ENCODE peak calls at places on chromosomes 13 and 19, in nine cellular contexts. M, T, D, L, Z, V, U, J and P are unnamed samples.

GRCh38 chr13:68667863-68668262 is 1437.7 kb upstream of the PCDH9 start:
- DNase-seq in D (no peak), J (no peak), U (no peak), M (no peak), L (no peak), T (no peak), V (no peak), Z (no peak), P (no peak)

GRCh38 chr19:14005381-14006084 is 587 bp downstream of the RFX1 start:
- DNase-seq in Z (peak; percentile 94), L (peak; percentile 90), U (peak; percentile 94), J (peak; percentile 96), D (peak; percentile 93), M (peak; percentile 98), V (peak; percentile 89), T (peak; percentile 79), P (peak; percentile 85)

GRCh38 chr19:47232422-47233211 is 1.6 kb upstream of the BBC3 start:
- DNase-seq in J (no peak), V (peak; percentile 69), M (no peak), T (peak; percentile 43), D (no peak), U (no peak), L (no peak), Z (no peak), P (no peak)

GRCh38 chr13:33183431-33184130 is 102.0 kb downstream of the STARD13 start:
- DNase-seq in U (no peak), L (no peak), M (no peak), J (no peak), V (peak; percentile 48), T (peak; percentile 71), D (no peak), Z (no peak), P (no peak)

GRCh38 chr13:30730526-30730925 is 4.8 kb upstream of the ALOX5AP start:
- DNase-seq in J (peak; percentile 42), D (no peak), L (peak; percentile 35), U (no peak), M (no peak), V (no peak), T (no peak), Z (no peak), P (peak; percentile 12)

GRCh38 chr19:41321600-41322270 is 11.8 kb downstream of the CCDC97 start:
- DNase-seq in Z (peak; percentile 64), T (peak; percentile 63), M (peak; percentile 53), U (peak; percentile 66), D (no peak), V (peak; percentile 86), L (peak; percentile 92), J (peak; percentile 60), P (peak; percentile 51)

GRCh38 chr13:45718063-45718462 is 15.9 kb downstream of the CBY2 start:
- DNase-seq in L (peak; percentile 41), M (no peak), V (no peak), Z (no peak), D (no peak), J (peak; percentile 79), T (peak; percentile 1), U (peak; percentile 53), P (no peak)

GRCh38 chr13:51717786-51718398 is 86.1 kb downstream of the DHRS12 start:
- DNase-seq in L (no peak), J (no peak), D (no peak), Z (no peak), U (no peak), V (no peak), M (no peak), T (no peak), P (no peak)

GRCh38 chr13:46050771-46051170 is 1.8 kb downstream of the ZC3H13 start:
- DNase-seq in L (no peak), D (no peak), J (no peak), V (no peak), M (no peak), U (no peak), T (no peak), Z (no peak), P (no peak)

GRCh38 chr19:11530432-11530831 is 1.5 kb upstream of the ECSIT start:
- DNase-seq in M (peak; percentile 88), D (peak; percentile 77), U (peak; percentile 91), L (peak; percentile 96), J (peak; percentile 97), V (no peak), T (peak; percentile 77), Z (peak; percentile 77), P (no peak)

GRCh38 chr19:17473041-17473440 is 2.7 kb downstream of the SLC27A1 start:
- DNase-seq in V (no peak), T (peak; percentile 75), Z (no peak), L (no peak), J (no peak), U (no peak), M (no peak), D (no peak), P (no peak)

GRCh38 chr19:19490247-19490968 is 24.9 kb downstream of the TSSK6 start:
- DNase-seq in U (peak; percentile 85), L (peak; percentile 82), T (peak; percentile 77), M (peak; percentile 75), J (peak; percentile 91), D (peak; percentile 69), Z (peak; percentile 82), V (peak; percentile 78), P (peak; percentile 85)

GRCh38 chr13:46389985-46390384 is 2.9 kb upstream of the RUBCNL start:
- DNase-seq in D (peak; percentile 18), Z (no peak), U (no peak), J (no peak), T (no peak), V (no peak), L (no peak), M (no peak), P (no peak)

GRCh38 chr13:114161644-114162532 is 17.2 kb upstream of the CFAP97D2 start:
- DNase-seq in U (no peak), T (no peak), L (no peak), V (no peak), J (no peak), D (peak; percentile 55), Z (peak; percentile 52), M (peak; percentile 59), P (no peak)

GRCh38 chr13:31629085-31629785 is 110.1 kb upstream of the RXFP2 start:
- DNase-seq in L (no peak), U (no peak), T (peak; percentile 76), Z (no peak), V (no peak), D (no peak), M (no peak), J (no peak), P (no peak)

GRCh38 chr19:10228925-10229324 is 2.2 kb downstream of the S1PR2 start:
- DNase-seq in V (no peak), L (peak; percentile 66), D (no peak), M (no peak), J (peak; percentile 80), Z (no peak), T (peak; percentile 35), U (peak; percentile 44), P (no peak)

GRCh38 chr19:15469513-15470297 is 5.4 kb upstream of the RASAL3 start:
- DNase-seq in U (no peak), L (peak; percentile 59), D (no peak), J (no peak), T (no peak), V (no peak), Z (no peak), M (no peak), P (no peak)

GRCh38 chr13:35711909-35712308 is 235.4 kb upstream of the MAB21L1 start:
- DNase-seq in L (no peak), M (no peak), T (no peak), V (no peak), J (no peak), U (no peak), D (no peak), Z (no peak), P (no peak)

GRCh38 chr13:78239681-78240080 is 321.1 kb upstream of the EDNRB start:
- DNase-seq in D (no peak), T (no peak), V (no peak), U (no peak), Z (no peak), M (no peak), L (peak; percentile 27), J (no peak), P (no peak)

GRCh38 chr13:109734002-109734785 is 52.2 kb downstream of the IRS2 start:
- DNase-seq in M (no peak), D (no peak), V (peak; percentile 78), Z (no peak), T (no peak), U (no peak), J (no peak), L (no peak), P (no peak)

DNA sequence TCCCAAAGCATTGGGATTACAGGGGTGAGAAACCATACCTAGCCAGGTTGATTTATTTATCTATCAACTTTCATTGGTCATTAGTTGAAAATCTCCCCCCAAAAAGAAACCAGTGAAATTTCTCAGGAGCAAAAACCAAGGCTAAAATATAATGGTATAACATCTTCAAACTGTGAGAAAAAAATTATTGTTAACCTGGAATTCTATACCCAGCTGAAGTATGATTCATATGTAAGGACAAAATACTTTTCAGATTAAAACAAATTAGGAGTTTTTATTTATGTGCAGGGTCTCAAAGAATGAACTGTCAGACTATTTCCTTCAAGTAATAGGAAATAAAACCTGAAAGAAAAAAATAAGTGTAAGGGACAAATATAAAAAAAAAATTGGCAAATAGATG is 1053.9 kb downstream of the UQCRFS1 start:
- DNase-seq in J (no peak), T (no peak), D (no peak), V (no peak), M (no peak), U (no peak), Z (no peak), L (no peak), P (no peak)
- H3K27ac ChIP-seq in J (no peak overlapping the region), T (no peak overlapping the region), D (no peak overlapping the region), V (no peak overlapping the region), M (no peak overlapping the region), U (no peak overlapping the region), Z (no peak overlapping the region), L (no peak overlapping the region), P (no peak overlapping the region)

GRCh38 chr19:49415810-49416200 is 7.4 kb downstream of the PTH2 start:
- DNase-seq in M (no peak), V (no peak), L (no peak), J (peak; percentile 70), Z (no peak), T (no peak), D (no peak), U (no peak), P (no peak)
- H3K27me3 ChIP-seq in M (peaks cover 6% of the 10 kb centered on the region), V (peaks cover 45% of the 10 kb centered on the region), L (no peaks in the 10 kb centered on the region), J (no peaks in the 10 kb centered on the region), Z (no peaks in the 10 kb centered on the region), T (peaks cover 13% of the 10 kb centered on the region), D (peaks cover 85% of the 10 kb centered on the region), U (no peaks in the 10 kb centered on the region), P (no peaks in the 10 kb centered on the region)

DNA sequence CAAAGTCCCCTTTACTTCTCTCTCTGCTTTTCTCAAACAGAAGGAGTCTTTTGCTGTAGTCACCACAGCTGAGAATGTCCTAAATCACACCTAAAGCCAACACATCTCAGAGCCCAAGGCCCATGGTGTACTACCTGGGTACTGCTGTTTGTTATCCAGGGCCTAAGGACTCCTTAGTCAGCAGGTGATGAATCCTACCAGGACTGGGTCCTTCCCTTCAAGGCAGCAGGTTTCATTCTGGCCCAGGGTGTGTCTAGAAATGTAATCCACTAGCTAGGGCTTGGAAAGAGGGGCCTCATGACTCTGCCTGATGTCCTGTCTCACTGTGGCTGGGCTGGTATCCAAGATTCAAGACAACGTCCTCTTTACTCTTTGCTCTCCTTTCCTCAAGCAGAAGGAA is 36.2 kb upstream of the ENOX1 start:
- DNase-seq in J (no peak), U (no peak), L (no peak), D (no peak), V (no peak), Z (no peak), T (no peak), M (no peak), P (no peak)
- H3K27ac ChIP-seq in J (no peak overlapping the region), U (no peak overlapping the region), L (no peak overlapping the region), D (no peak overlapping the region), V (no peak overlapping the region), Z (no peak overlapping the region), T (no peak overlapping the region), M (no peak overlapping the region), P (no peak overlapping the region)

GRCh38 chr19:32532233-32532632 is 48.8 kb upstream of the PDCD5 start:
- DNase-seq in J (no peak), L (no peak), T (no peak), M (no peak), Z (no peak), V (no peak), D (no peak), U (no peak), P (no peak)
- H3K27me3 ChIP-seq in J (no peaks in the 10 kb centered on the region), L (no peaks in the 10 kb centered on the region), T (no peaks in the 10 kb centered on the region), M (no peaks in the 10 kb centered on the region), Z (no peaks in the 10 kb centered on the region), V (no peaks in the 10 kb centered on the region), D (peaks cover 45% of the 10 kb centered on the region), U (no peaks in the 10 kb centered on the region), P (no peaks in the 10 kb centered on the region)